ENCODE peak calls at places on chromosomes 2 and 18, in four cellular contexts. One of them, this sample, is unnamed.

GRCh38 chr18:8399138-8399537 is 210.1 kb upstream of the RAB12 start:
- DNase-seq in EL: no peak
- DNase-seq in GM20000: no peak
- DNase-seq in activated naive CD8-positive, alpha-beta T cell treated with anti-CD3 and anti-CD28 coated beads, Interleukin-2, amount 50 U/mL, for 24 hours: no peak
- DNase-seq in this sample: no peak

GRCh38 chr2:102025016-102025491 is 33.3 kb downstream of the IL1R2 start:
- DNase-seq in GM20000: peak; percentile 65
- DNase-seq in EL: no peak
- DNase-seq in activated naive CD8-positive, alpha-beta T cell treated with anti-CD3 and anti-CD28 coated beads, Interleukin-2, amount 50 U/mL, for 24 hours: no peak
- DNase-seq in this sample: peak; percentile 57

GRCh38 chr2:15517793-15518192 is 43.3 kb downstream of the NBAS start:
- DNase-seq in activated naive CD8-positive, alpha-beta T cell treated with anti-CD3 and anti-CD28 coated beads, Interleukin-2, amount 50 U/mL, for 24 hours: no peak
- DNase-seq in GM20000: no peak
- DNase-seq in EL: no peak
- DNase-seq in this sample: no peak

GRCh38 chr2:191114403-191114886 is 36.3 kb downstream of the STAT4 start:
- DNase-seq in activated naive CD8-positive, alpha-beta T cell treated with anti-CD3 and anti-CD28 coated beads, Interleukin-2, amount 50 U/mL, for 24 hours: no peak
- DNase-seq in GM20000: peak; percentile 66
- DNase-seq in EL: peak; percentile 42
- DNase-seq in this sample: peak; percentile 48

GRCh38 chr2:135030826-135031225 is 16.4 kb downstream of the MAP3K19 start:
- DNase-seq in GM20000: peak; percentile 39
- DNase-seq in activated naive CD8-positive, alpha-beta T cell treated with anti-CD3 and anti-CD28 coated beads, Interleukin-2, amount 50 U/mL, for 24 hours: no peak
- DNase-seq in EL: peak; percentile 20
- DNase-seq in this sample: no peak

GRCh38 chr2:173940208-173941020 is 24.8 kb downstream of the SP3 start:
- DNase-seq in activated naive CD8-positive, alpha-beta T cell treated with anti-CD3 and anti-CD28 coated beads, Interleukin-2, amount 50 U/mL, for 24 hours: no peak
- DNase-seq in EL: peak; percentile 17
- DNase-seq in GM20000: no peak
- DNase-seq in this sample: no peak

GRCh38 chr2:10835052-10835970 is 22.7 kb upstream of the PDIA6 start:
- DNase-seq in EL: peak; percentile 54
- DNase-seq in GM20000: peak; percentile 79
- DNase-seq in activated naive CD8-positive, alpha-beta T cell treated with anti-CD3 and anti-CD28 coated beads, Interleukin-2, amount 50 U/mL, for 24 hours: peak; percentile 88
- DNase-seq in this sample: peak; percentile 86

GRCh38 chr2:173095356-173095755 is 19.7 kb downstream of the MAP3K20 start:
- DNase-seq in GM20000: no peak
- DNase-seq in EL: no peak
- DNase-seq in activated naive CD8-positive, alpha-beta T cell treated with anti-CD3 and anti-CD28 coated beads, Interleukin-2, amount 50 U/mL, for 24 hours: no peak
- DNase-seq in this sample: no peak

GRCh38 chr2:219308142-219309093 is 783 bp downstream of the PTPRN start:
- DNase-seq in EL: peak; percentile 67
- DNase-seq in GM20000: peak; percentile 89
- DNase-seq in activated naive CD8-positive, alpha-beta T cell treated with anti-CD3 and anti-CD28 coated beads, Interleukin-2, amount 50 U/mL, for 24 hours: peak; percentile 81
- DNase-seq in this sample: peak; percentile 84

GRCh38 chr2:148483675-148484074 is 160.9 kb upstream of the EPC2 start:
- DNase-seq in EL: no peak
- DNase-seq in activated naive CD8-positive, alpha-beta T cell treated with anti-CD3 and anti-CD28 coated beads, Interleukin-2, amount 50 U/mL, for 24 hours: no peak
- DNase-seq in GM20000: no peak
- DNase-seq in this sample: no peak

GRCh38 chr2:26613241-26614204 is 27.6 kb downstream of the CIB4 start:
- DNase-seq in EL: no peak
- DNase-seq in GM20000: no peak
- DNase-seq in activated naive CD8-positive, alpha-beta T cell treated with anti-CD3 and anti-CD28 coated beads, Interleukin-2, amount 50 U/mL, for 24 hours: no peak
- DNase-seq in this sample: no peak

GRCh38 chr18:25827961-25828561 is 262.4 kb downstream of the SS18 start:
- DNase-seq in activated naive CD8-positive, alpha-beta T cell treated with anti-CD3 and anti-CD28 coated beads, Interleukin-2, amount 50 U/mL, for 24 hours: no peak
- DNase-seq in GM20000: no peak
- DNase-seq in EL: peak; percentile 72
- DNase-seq in this sample: no peak

GRCh38 chr2:48714240-48714639 is 41.3 kb downstream of the LHCGR start:
- DNase-seq in EL: peak; percentile 11
- DNase-seq in activated naive CD8-positive, alpha-beta T cell treated with anti-CD3 and anti-CD28 coated beads, Interleukin-2, amount 50 U/mL, for 24 hours: no peak
- DNase-seq in GM20000: no peak
- DNase-seq in this sample: no peak

GRCh38 chr2:207066166-207066565 is 99.6 kb downstream of the KLF7 start:
- DNase-seq in GM20000: no peak
- DNase-seq in activated naive CD8-positive, alpha-beta T cell treated with anti-CD3 and anti-CD28 coated beads, Interleukin-2, amount 50 U/mL, for 24 hours: no peak
- DNase-seq in EL: no peak
- DNase-seq in this sample: no peak

GRCh38 chr18:25225152-25225551 is 126.8 kb downstream of the ZNF521 start:
- DNase-seq in EL: no peak
- DNase-seq in activated naive CD8-positive, alpha-beta T cell treated with anti-CD3 and anti-CD28 coated beads, Interleukin-2, amount 50 U/mL, for 24 hours: no peak
- DNase-seq in GM20000: no peak
- DNase-seq in this sample: no peak

GRCh38 chr2:30693821-30694281 is 113.4 kb downstream of the CAPN13 start:
- DNase-seq in activated naive CD8-positive, alpha-beta T cell treated with anti-CD3 and anti-CD28 coated beads, Interleukin-2, amount 50 U/mL, for 24 hours: no peak
- DNase-seq in EL: no peak
- DNase-seq in GM20000: no peak
- DNase-seq in this sample: no peak

This sample was measured in GM10248.